ENCODE peak calls at places on chromosomes 6 and 20, in seven cellular contexts. I, W, M, T, L, B and Q are unnamed samples.
A peak's percentile ranks its signal among the peaks of the same experiment; 100 is the strongest.

GRCh38 chr6:26743941-26744699 is 84.6 kb upstream of the ZNF322 start:
- DNase-seq in T (peak; percentile 10), I (no peak), W (no peak), B (no peak), M (peak; percentile 5), L (no peak), Q (no peak)

GRCh38 chr6:161481786-161482516 is 208.1 kb upstream of the AGPAT4 start:
- DNase-seq in L (no peak), T (no peak), W (no peak), M (no peak), B (no peak), I (no peak), Q (no peak)

GRCh38 chr6:30067460-30068139 is 602 bp downstream of the PPP1R11 start:
- DNase-seq in M (no peak), B (no peak), W (no peak), T (peak; percentile 89), I (no peak), L (no peak), Q (no peak)

GRCh38 chr20:63618291-63618980 is 8.5 kb downstream of the GMEB2 start:
- DNase-seq in W (no peak), L (no peak), T (no peak), B (no peak), M (no peak), I (no peak), Q (no peak)

GRCh38 chr20:21388566-21388965 is 8.8 kb downstream of the NKX2-4 start:
- DNase-seq in B (no peak), W (no peak), T (no peak), M (no peak), I (no peak), L (no peak), Q (no peak)

GRCh38 chr6:28281288-28282064 is at the start of gene PGBD1:
- DNase-seq in I (peak; percentile 50), M (peak; percentile 76), L (peak; percentile 13), B (peak; percentile 67), T (peak; percentile 92), W (no peak), Q (peak; percentile 78)

GRCh38 chr6:55825402-55826051 is 49.9 kb downstream of the BMP5 start:
- DNase-seq in I (no peak), W (no peak), L (no peak), M (no peak), T (no peak), B (no peak), Q (no peak)

GRCh38 chr20:844473-845225 is 11.1 kb downstream of the FAM110A start:
- DNase-seq in B (peak; percentile 58), M (peak; percentile 96), I (peak; percentile 67), W (peak; percentile 45), L (peak; percentile 56), T (peak; percentile 99), Q (peak; percentile 95)

DNA sequence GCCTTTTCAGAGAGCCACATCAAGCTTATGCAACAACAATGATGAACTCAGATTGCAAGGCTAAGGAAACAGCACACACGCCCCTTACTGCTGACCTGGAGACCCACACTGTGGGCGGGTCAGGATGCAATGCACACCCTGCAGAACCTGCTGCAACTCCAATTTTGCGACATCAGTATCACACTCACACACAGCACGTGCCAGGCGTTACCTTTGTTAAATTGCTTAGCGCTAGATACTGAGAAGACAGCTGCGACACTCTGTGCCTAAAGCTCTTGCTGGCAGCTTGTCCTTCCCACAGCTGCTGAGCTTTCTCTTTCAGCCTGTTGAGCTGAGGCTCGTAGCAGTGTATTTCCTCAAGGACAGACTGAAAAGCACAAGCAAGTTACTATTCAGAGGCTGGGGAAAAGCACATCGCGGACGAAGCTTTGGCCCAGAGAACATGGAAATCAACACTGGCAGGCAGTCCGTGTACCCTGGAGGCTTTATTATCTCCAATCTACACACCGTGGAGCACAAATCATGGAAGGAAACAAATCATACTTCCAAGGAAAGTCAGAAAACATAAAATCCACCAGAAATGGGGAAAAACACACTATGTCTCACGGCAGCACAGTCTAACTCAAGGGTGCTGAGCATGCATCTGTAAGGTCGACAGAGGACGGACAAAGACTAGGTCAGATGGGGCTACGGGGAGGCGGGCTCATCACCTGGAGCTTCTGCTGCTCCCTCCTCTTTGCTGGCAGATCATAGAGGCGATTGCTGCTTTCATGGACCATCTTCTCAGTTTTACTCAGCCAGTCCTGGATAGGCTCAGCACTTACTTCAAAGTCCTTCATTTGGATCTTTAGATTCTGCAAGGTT is 268.2 kb downstream of the SYNE1 start:
- DNase-seq in B (no peak), I (no peak), T (no peak), W (no peak), L (no peak), M (no peak), Q (peak; percentile 28)
- TF ChIP-seq JUND in B (no peak), I (no peak), T (no peak), W (no peak), L (no peak), M (no peak), Q (no peak)

DNA sequence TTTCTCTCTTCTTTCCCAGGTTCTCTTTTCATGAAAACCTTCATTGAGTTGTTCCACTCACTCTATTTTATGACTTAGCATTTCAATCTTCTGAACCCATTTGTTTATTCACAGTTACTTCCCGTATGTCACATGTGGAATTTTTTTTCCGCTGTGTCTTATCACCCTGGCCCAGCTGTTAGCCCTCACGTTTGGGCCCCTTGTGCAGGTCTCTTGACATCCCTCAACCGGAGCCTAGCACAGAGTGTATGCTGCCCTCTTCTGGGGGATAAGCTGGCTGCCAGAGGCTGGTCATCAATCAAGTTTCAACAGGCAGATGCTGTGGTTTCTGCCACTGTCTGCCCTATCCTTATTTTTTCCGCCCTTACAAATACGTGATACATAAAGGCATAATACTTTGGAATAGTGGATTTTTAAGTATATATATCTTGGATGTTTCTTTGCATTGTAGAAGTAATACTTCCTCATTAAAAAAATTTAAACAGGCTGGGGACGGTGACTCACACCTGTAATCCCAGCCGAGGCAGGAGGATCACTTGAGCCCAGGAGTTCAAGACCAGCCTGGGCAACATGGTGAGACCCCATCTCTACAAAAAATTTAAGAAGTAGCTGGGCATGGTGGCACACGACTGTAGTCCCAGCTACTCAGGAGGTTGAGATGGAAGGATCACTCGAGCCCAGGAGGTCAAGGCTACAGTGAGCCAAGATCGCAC is 38.8 kb upstream of the RNF8 start:
- DNase-seq in I (peak; percentile 17), T (peak; percentile 29), M (peak; percentile 97), L (peak; percentile 7), W (no peak), B (peak; percentile 48), Q (no peak)
- TF ChIP-seq JUND in I (no peak), T (no peak), M (peak; percentile 85), L (no peak), W (no peak), B (no peak), Q (no peak)

GRCh38 chr6:110053395-110054240 is 75.5 kb downstream of the GPR6 start:
- DNase-seq in T (peak; percentile 59), I (no peak), M (peak; percentile 29), B (peak; percentile 36), L (peak; percentile 40), W (no peak), Q (peak; percentile 39)
- TF ChIP-seq JUND in T (no peak), I (no peak), M (no peak), B (no peak), L (no peak), W (no peak), Q (no peak)

GRCh38 chr6:170102038-170102437 is 188.8 kb downstream of the DLL1 start:
- DNase-seq in M (no peak), L (no peak), B (no peak), T (no peak), I (no peak), W (no peak), Q (no peak)
- TF ChIP-seq JUND in M (no peak), L (no peak), B (no peak), T (no peak), I (no peak), W (no peak), Q (no peak)

GRCh38 chr6:154763650-154764049 is 30.4 kb downstream of the SCAF8 start:
- DNase-seq in I (no peak), L (no peak), W (no peak), T (no peak), B (no peak), M (no peak), Q (no peak)
- TF ChIP-seq JUND in I (no peak), L (no peak), W (no peak), T (no peak), B (no peak), M (no peak), Q (no peak)

DNA sequence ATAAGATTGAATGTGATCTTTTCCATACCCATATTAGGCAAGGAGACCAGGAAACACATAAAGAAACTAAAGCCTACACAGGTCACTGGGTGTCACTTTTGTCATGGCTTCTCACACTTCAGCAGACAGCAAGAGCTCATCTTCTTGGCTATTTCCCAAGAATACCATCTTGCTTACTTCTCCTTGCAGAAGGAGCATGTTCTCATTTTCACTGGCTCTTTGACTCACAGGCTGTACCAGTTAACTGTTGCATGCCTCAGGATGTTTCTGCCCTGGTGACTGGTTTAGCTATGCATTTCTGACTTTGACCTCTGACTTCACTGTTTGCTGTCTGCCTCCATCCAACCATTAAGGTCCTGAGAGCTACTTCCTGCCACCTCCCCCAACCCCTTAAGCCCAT is 40.3 kb upstream of the OGFRL1 start:
- DNase-seq in L (no peak), B (peak; percentile 4), T (no peak), I (peak; percentile 7), W (peak; percentile 48), M (no peak), Q (no peak)
- TF ChIP-seq JUND in L (no peak), B (no peak), T (peak; percentile 9), I (no peak), W (no peak), M (no peak), Q (no peak)

GRCh38 chr6:13615802-13616140 is 636 bp downstream of the NOL7 start:
- DNase-seq in M (peak; percentile 45), I (no peak), L (no peak), W (no peak), B (no peak), T (peak; percentile 54), Q (peak; percentile 29)
- TF ChIP-seq JUND in M (no peak), I (no peak), L (no peak), W (no peak), B (no peak), T (no peak), Q (no peak)

DNA sequence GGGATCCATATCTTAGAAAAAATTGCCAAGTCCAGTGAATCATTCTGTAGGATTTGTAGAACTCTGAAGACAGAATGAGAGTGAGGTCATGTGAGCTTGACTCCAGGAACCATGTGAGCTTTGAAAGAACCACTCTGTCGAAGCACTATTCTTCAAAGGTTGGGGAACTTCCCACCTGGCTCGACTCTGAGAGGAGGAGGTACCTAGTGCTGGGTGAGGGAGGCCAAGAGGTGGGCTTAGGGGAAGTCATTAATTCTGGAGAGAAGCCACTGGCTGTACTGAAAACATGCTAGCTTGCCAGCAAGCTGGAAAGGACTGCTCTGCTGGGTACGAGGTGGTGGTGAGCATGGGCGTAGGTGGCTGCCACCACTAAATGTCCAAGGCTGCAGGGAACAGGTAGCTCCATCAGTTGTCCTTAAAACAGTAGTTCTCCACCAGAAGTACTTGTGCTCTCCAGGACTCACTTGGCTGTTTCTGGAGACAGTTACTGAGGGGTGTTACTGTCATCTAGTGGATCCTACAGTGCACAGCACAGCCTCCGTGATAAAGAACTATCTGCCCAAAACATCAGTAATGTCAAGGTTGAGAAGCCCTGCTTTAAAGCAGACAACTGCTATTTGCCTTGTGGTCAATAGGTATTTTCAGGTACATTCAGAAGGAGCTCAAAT is 34.7 kb upstream of the SYNJ2 start:
- DNase-seq in W (peak; percentile 9), M (no peak), B (peak; percentile 41), I (no peak), T (peak; percentile 40), L (no peak), Q (peak; percentile 39)
- TF ChIP-seq JUND in W (no peak), M (no peak), B (no peak), I (no peak), T (no peak), L (no peak), Q (no peak)